ENCODE peak calls at places on chromosomes 13 and 19, in nine cellular contexts. A is central memory CD8-positive, alpha-beta T cell; G is IMR-90; E is PC-3; N is activated naive CD8-positive, alpha-beta T cell treated with anti-CD3 and anti-CD28 coated beads, Interleukin-2, amount 10 ng/mL, durations not matched to agents 7 days and 5 days; Q is activated T-cell treated with anti-CD3 and anti-CD28 coated beads, Interleukin-2, amount 50 U/mL, for 72 hours; U is stimulated activated effector memory CD8-positive, alpha-beta T cell treated with anti-CD3 and anti-CD28 coated beads, Interleukin-12 subunit alpha, Interleukin-12 subunit beta, amount 100 ng/mL, for 72 hours; I is natural killer cell; H is left colon. T is an unnamed sample.
A peak's percentile ranks its signal among the peaks of the same experiment; 100 is the strongest.

GRCh38 chr19:12800873-12801465 is 631 bp downstream of the PRDX2 start:
- ATAC-seq in A (no peak), G (peak; percentile 26), E (peak; percentile 24), N (peak; percentile 17), Q (peak; percentile 31), U (peak; percentile 57), I (no peak), H (peak; percentile 22), T (peak; percentile 49)

GRCh38 chr19:5369962-5370367 is 29.4 kb upstream of the PTPRS start:
- ATAC-seq in A (no peak), G (peak; percentile 70), E (peak; percentile 67), N (peak; percentile 54), Q (peak; percentile 41), U (peak; percentile 70), I (no peak), H (no peak), T (peak; percentile 66)

GRCh38 chr13:51981355-51981754 is 29.9 kb downstream of the ATP7B start:
- ATAC-seq in A (no peak), G (peak; percentile 78), E (no peak), N (no peak), Q (no peak), U (no peak), I (no peak), H (no peak), T (no peak)

GRCh38 chr19:9671654-9672053 is 3.2 kb downstream of the ZNF562 start:
- ATAC-seq in A (no peak), G (no peak), E (no peak), N (no peak), Q (no peak), U (peak; percentile 36), I (no peak), H (no peak), T (peak; percentile 61)

GRCh38 chr13:101308247-101309013 is 107.9 kb downstream of the NALCN start:
- ATAC-seq in A (no peak), G (no peak), E (no peak), N (no peak), Q (no peak), U (no peak), I (no peak), H (no peak), T (no peak)

GRCh38 chr19:47035495-47036232 is 12.8 kb downstream of the TMEM160 start:
- ATAC-seq in A (peak; percentile 92), G (peak; percentile 99), E (peak; percentile 90), N (peak; percentile 89), Q (peak; percentile 91), U (peak; percentile 95), I (peak; percentile 99), H (peak; percentile 89), T (peak; percentile 94)

GRCh38 chr13:97238883-97239282 is 16.8 kb downstream of the MBNL2 start:
- ATAC-seq in A (peak; percentile 53), G (peak; percentile 28), E (peak; percentile 13), N (no peak), Q (no peak), U (peak; percentile 40), I (peak; percentile 84), H (no peak), T (no peak)

GRCh38 chr19:16957151-16957662 is 68.4 kb downstream of the F2RL3 start:
- ATAC-seq in A (no peak), G (no peak), E (peak; percentile 77), N (no peak), Q (no peak), U (no peak), I (no peak), H (peak; percentile 64), T (no peak)

GRCh38 chr19:15820646-15821045 is 5.2 kb upstream of the OR10H1 start:
- ATAC-seq in A (peak; percentile 60), G (no peak), E (no peak), N (no peak), Q (no peak), U (peak; percentile 69), I (peak; percentile 80), H (no peak), T (no peak)

GRCh38 chr19:39413903-39414608 is 1.6 kb downstream of the PLEKHG2 start:
- ATAC-seq in A (no peak), G (no peak), E (no peak), N (no peak), Q (no peak), U (no peak), I (no peak), H (no peak), T (no peak)

GRCh38 chr13:36069881-36070366 is 61.3 kb downstream of the DCLK1 start:
- ATAC-seq in A (no peak), G (no peak), E (no peak), N (no peak), Q (no peak), U (no peak), I (no peak), H (no peak), T (no peak)

GRCh38 chr13:101423872-101424271 is 7.6 kb upstream of the NALCN start:
- ATAC-seq in A (no peak), G (no peak), E (no peak), N (no peak), Q (no peak), U (no peak), I (no peak), H (no peak), T (no peak)

GRCh38 chr13:87080100-87080779 is 590.9 kb upstream of the SLITRK5 start:
- ATAC-seq in A (no peak), G (no peak), E (no peak), N (no peak), Q (no peak), U (no peak), I (no peak), H (no peak), T (no peak)

GRCh38 chr13:24187185-24187584 is 26.7 kb downstream of the SPATA13 start:
- ATAC-seq in A (peak; percentile 88), G (peak; percentile 46), E (no peak), N (peak; percentile 30), Q (peak; percentile 96), U (peak; percentile 99), I (no peak), H (peak; percentile 31), T (peak; percentile 97)

GRCh38 chr19:17883627-17884413 is 12.1 kb downstream of the SLC5A5 start:
- ATAC-seq in A (no peak), G (no peak), E (no peak), N (no peak), Q (no peak), U (no peak), I (no peak), H (no peak), T (no peak)

GRCh38 chr13:29713841-29714240 is 118.4 kb upstream of the SLC7A1 start:
- ATAC-seq in A (no peak), G (peak; percentile 57), E (peak; percentile 18), N (no peak), Q (no peak), U (no peak), I (no peak), H (no peak), T (no peak)

GRCh38 chr19:11982526-11982925 is 17.7 kb downstream of the ZNF763 start:
- ATAC-seq in A (no peak), G (no peak), E (peak; percentile 19), N (no peak), Q (no peak), U (no peak), I (no peak), H (no peak), T (no peak)

GRCh38 chr13:59722580-59722900 is 441.2 kb downstream of the DIAPH3 start:
- ATAC-seq in A (no peak), G (no peak), E (no peak), N (peak; percentile 67), Q (no peak), U (peak; percentile 43), I (no peak), H (peak; percentile 44), T (no peak)

GRCh38 chr19:33797821-33798633 is 1.4 kb downstream of the KCTD15 start:
- ATAC-seq in A (no peak), G (peak; percentile 16), E (no peak), N (no peak), Q (no peak), U (no peak), I (no peak), H (peak; percentile 50), T (no peak)

GRCh38 chr19:35117791-35118190 is 2.2 kb downstream of the FXYD3 start:
- ATAC-seq in A (no peak), G (no peak), E (no peak), N (no peak), Q (no peak), U (no peak), I (no peak), H (peak; percentile 14), T (no peak)

GRCh38 chr19:49125025-49125731 is 5.8 kb downstream of the PPFIA3 start:
- ATAC-seq in A (no peak), G (no peak), E (no peak), N (no peak), Q (no peak), U (no peak), I (no peak), H (peak; percentile 71), T (no peak)

GRCh38 chr19:40416918-40417713 is 3.9 kb upstream of the PRX start:
- ATAC-seq in A (no peak), G (peak; percentile 24), E (no peak), N (no peak), Q (no peak), U (no peak), I (no peak), H (no peak), T (peak; percentile 11)

T was measured in activated T-helper 17 cell treated with anti-CD3 and anti-CD28 coated beads, Interleukin-2, amount 50 U/mL, for 72 hours.